ENCODE peak calls at places on chromosome 13, in seven cellular contexts. Z, W, I, G, T, K and U are unnamed samples.

GRCh38 chr13:35781661-35782060 is 305.2 kb upstream of the MAB21L1 start:
- DNase-seq in Z (no peak), W (no peak), I (no peak), G (no peak), T (no peak), K (no peak), U (no peak)

GRCh38 chr13:110812111-110812868 is 98.8 kb downstream of the ING1 start:
- DNase-seq in Z (peak), W (no peak), I (no peak), G (no peak), T (no peak), K (no peak), U (no peak)

GRCh38 chr13:110780410-110780809 is 66.9 kb downstream of the ING1 start:
- DNase-seq in Z (no peak), W (no peak), I (peak), G (no peak), T (no peak), K (no peak), U (no peak)

GRCh38 chr13:46906440-46906839 is 9.6 kb upstream of the HTR2A start:
- DNase-seq in Z (no peak), W (no peak), I (no peak), G (no peak), T (no peak), K (no peak), U (no peak)

GRCh38 chr13:24233351-24233901 is 72.9 kb downstream of the SPATA13 start:
- DNase-seq in Z (peak), W (no peak), I (no peak), G (no peak), T (no peak), K (no peak), U (no peak)

GRCh38 chr13:65966991-65967451 is 1263.1 kb downstream of the PCDH9 start:
- DNase-seq in Z (no peak), W (no peak), I (peak), G (no peak), T (no peak), K (no peak), U (no peak)

GRCh38 chr13:73228546-73228945 is 169.7 kb downstream of the KLF5 start:
- DNase-seq in Z (no peak), W (no peak), I (no peak), G (no peak), T (peak), K (no peak), U (no peak)

GRCh38 chr13:110445183-110445582 is 116.3 kb downstream of the RAB20 start:
- DNase-seq in Z (no peak), W (no peak), I (no peak), G (no peak), T (no peak), K (no peak), U (peak)

GRCh38 chr13:35720290-35720689 is 243.8 kb upstream of the MAB21L1 start:
- DNase-seq in Z (no peak), W (no peak), I (no peak), G (no peak), T (no peak), K (no peak), U (no peak)

GRCh38 chr13:72293206-72293605 is 426.2 kb upstream of the DACH1 start:
- DNase-seq in Z (no peak), W (no peak), I (no peak), G (no peak), T (no peak), K (no peak), U (no peak)

GRCh38 chr13:98482476-98483444 is 94.1 kb downstream of the STK24 start:
- DNase-seq in Z (no peak), W (peak), I (no peak), G (peak), T (peak), K (no peak), U (no peak)
- TF ChIP-seq CTCF in Z (no peak), W (peak), I (no peak), G (no peak), T (no peak), K (peak), U (no peak)

DNA sequence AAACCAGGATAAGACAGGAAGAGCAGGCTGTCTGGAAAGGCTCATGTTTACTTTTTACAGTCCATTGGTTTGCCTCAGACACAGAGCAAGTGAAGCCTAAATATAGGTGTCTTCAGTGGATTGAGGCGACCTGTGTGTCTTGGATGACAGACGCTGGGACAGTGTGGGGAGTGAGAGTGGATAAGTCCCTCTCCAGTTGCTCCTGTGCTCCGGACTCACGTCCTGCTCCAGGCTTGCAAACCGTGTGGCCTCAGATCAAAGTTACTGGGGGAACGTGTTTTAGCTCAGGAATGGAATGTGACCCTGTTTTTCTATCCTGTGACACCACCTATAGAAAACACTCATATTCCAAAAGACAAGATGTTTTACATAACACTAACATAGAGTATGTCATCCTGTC is 465.7 kb downstream of the MYO16 start:
- DNase-seq in Z (no peak), W (no peak), I (no peak), G (no peak), T (no peak), K (no peak), U (no peak)
- TF ChIP-seq CTCF in Z (no peak), W (no peak), I (no peak), G (no peak), T (no peak), K (no peak), U (no peak)

DNA sequence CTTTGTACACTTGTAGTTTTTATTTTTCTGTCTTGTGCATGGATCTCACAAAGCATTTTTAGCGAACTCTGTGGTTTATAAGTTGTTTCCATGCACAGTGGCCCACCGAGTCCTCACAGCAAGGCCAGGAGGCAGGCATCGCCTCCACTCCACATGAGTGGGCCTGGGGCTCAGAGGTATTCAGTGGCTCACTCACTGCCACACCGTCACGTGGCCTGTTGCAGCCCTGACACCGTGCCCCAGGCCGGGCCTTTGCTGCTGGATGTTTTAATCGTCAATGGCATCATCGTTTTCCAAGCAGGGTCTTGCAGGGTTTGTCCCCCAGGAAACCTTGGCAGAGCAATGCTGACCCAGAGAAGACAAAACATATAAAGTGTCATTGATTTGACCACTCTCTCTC is 59.8 kb downstream of the SPACA7 start:
- DNase-seq in Z (no peak), W (no peak), I (no peak), G (no peak), T (no peak), K (no peak), U (no peak)
- TF ChIP-seq CTCF in Z (no peak), W (no peak), I (no peak), G (no peak), T (no peak), K (no peak), U (no peak)

DNA sequence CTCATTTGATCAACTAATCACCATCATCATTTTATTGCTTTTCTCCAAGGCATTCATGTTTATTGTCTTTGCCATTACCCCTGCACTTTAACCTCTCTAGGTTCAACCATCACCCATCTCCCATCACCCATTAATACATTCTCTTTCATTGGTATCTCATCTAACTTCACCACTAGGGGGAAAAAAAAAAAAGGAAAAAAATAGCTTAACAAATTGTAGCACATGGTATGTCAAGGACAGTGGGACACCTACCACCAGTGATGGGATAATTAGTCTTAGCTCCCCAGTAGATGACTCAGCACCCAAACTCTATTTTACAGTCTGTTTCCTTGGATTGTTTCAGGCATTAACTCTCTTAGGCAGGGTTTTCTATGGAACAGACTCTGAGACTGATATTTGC is 1770.2 kb upstream of the MIR17HG start:
- DNase-seq in Z (no peak), W (no peak), I (no peak), G (no peak), T (no peak), K (no peak), U (no peak)
- TF ChIP-seq CTCF in Z (no peak), W (no peak), I (no peak), G (no peak), T (no peak), K (no peak), U (no peak)

GRCh38 chr13:98065468-98065867 is 77.4 kb upstream of the FARP1 start:
- DNase-seq in Z (no peak), W (no peak), I (no peak), G (no peak), T (no peak), K (no peak), U (no peak)
- TF ChIP-seq CTCF in Z (no peak), W (no peak), I (no peak), G (no peak), T (no peak), K (no peak), U (no peak)

GRCh38 chr13:113948034-113948742 is 25.7 kb downstream of the C13orf46 start:
- DNase-seq in Z (no peak), W (no peak), I (no peak), G (no peak), T (no peak), K (no peak), U (peak)
- TF ChIP-seq CTCF in Z (no peak), W (no peak), I (no peak), G (no peak), T (no peak), K (no peak), U (no peak)